ENCODE peak calls at places on chromosomes 13 and 19, in four cellular contexts. Z, G, I and M are unnamed samples.

GRCh38 chr19:17129377-17129776 is 53.8 kb downstream of the MYO9B start:
- DNase-seq in I (no peak), Z (no peak), G (no peak), M (no peak)

GRCh38 chr19:31506102-31506501 is 156.9 kb upstream of the TSHZ3 start:
- DNase-seq in Z (no peak), I (no peak), G (no peak), M (no peak)

GRCh38 chr19:42406111-42406510 is 16.0 kb upstream of the CNFN start:
- DNase-seq in G (no peak), Z (no peak), I (no peak), M (no peak)

GRCh38 chr13:68428292-68428691 is 1198.2 kb upstream of the PCDH9 start:
- DNase-seq in I (no peak), G (no peak), Z (peak), M (no peak)

GRCh38 chr13:73945371-73945770 is 188.8 kb downstream of the KLF12 start:
- DNase-seq in I (peak), G (no peak), Z (peak), M (no peak)

GRCh38 chr19:48443262-48443661 is 2.5 kb upstream of the GRWD1 start:
- DNase-seq in I (no peak), Z (no peak), G (no peak), M (no peak)

GRCh38 chr19:29492761-29493160 is 33.0 kb upstream of the VSTM2B start:
- DNase-seq in I (no peak), G (no peak), Z (peak), M (peak)

GRCh38 chr13:113906566-113906965 is 42.7 kb upstream of the GAS6 start:
- DNase-seq in Z (no peak), I (no peak), G (no peak), M (no peak)

GRCh38 chr19:1177322-1178114 is 3.5 kb upstream of the SBNO2 start:
- DNase-seq in Z (peak), I (peak), G (no peak), M (peak)

GRCh38 chr13:81568824-81569223 is 1227.9 kb upstream of the SPRY2 start:
- DNase-seq in G (no peak), I (no peak), Z (no peak), M (no peak)

GRCh38 chr13:50400035-50400726 is 384.9 kb downstream of the KCNRG start:
- DNase-seq in G (peak), I (peak), Z (no peak), M (peak)

GRCh38 chr13:95676100-95676774 is 702 bp upstream of the DNAJC3 start:
- DNase-seq in G (no peak), Z (peak), I (peak), M (peak)

GRCh38 chr13:37690361-37690760 is 91.8 kb upstream of the POSTN start:
- DNase-seq in I (no peak), G (no peak), Z (no peak), M (no peak)

GRCh38 chr13:57409121-57409520 is 222.4 kb upstream of the PCDH17 start:
- DNase-seq in Z (no peak), I (no peak), G (no peak), M (no peak)

GRCh38 chr19:46979103-46979769 is 40.4 kb upstream of the NPAS1 start:
- DNase-seq in I (no peak), Z (no peak), G (no peak), M (no peak)

GRCh38 chr19:7068599-7068998 is 904 bp upstream of the ZNF557 start:
- DNase-seq in I (no peak), Z (no peak), G (no peak), M (no peak)
- H3K4me3 ChIP-seq in I (no peak), Z (peak), G (peak), M (no peak)

DNA sequence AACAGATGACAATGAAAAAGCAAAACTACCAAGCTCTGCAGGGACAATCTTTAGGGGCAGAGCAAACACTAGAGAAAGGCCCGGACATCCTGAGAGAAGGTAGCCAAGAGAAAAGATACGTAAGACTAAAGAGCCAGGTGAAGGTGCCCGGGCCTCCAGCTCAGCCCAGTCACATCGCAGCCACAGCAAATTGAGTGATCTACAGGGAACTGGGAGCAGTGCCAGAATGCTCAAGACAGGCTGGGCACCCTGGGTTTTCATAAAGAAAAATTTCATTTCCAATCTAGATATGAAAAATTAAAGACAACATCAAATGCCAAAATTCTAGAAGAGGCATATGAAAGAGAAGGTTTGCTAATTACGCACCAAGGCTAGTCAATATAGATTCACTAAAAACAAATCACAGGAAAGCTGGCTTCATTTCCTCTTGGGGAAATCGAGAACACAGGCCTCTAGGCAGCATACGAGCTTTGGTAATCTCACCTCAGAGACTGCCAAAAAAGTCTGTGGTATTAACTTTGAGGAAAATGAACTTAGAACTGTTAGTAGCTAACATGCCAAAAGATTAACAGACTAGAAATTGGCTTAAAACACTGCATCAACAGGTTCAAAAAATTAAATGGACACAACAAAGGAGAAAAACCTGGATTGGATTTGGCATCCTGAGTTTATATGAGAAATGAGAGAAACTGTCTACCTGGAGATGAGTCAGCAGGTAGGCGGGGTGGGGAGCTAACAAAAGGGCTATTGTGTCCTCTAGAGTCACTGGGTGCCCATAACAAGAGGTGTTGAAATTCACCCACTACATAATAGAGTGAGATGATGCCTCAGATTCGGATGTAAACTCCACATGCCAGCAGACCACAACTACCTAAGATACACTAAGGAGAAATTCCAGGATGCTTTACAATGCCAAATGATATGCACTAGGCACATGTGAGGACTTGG is 6.6 kb downstream of the ANKRD10 start:
- DNase-seq in G (no peak), Z (peak), I (peak), M (peak)
- TF ChIP-seq CTCF in G (no peak), Z (no peak), I (no peak), M (no peak)

GRCh38 chr19:6890421-6890913 is 3.1 kb downstream of the ADGRE1 start:
- DNase-seq in Z (no peak), I (no peak), G (no peak), M (no peak)
- H3K4me3 ChIP-seq in Z (no peak), I (no peak), G (no peak), M (no peak)

DNA sequence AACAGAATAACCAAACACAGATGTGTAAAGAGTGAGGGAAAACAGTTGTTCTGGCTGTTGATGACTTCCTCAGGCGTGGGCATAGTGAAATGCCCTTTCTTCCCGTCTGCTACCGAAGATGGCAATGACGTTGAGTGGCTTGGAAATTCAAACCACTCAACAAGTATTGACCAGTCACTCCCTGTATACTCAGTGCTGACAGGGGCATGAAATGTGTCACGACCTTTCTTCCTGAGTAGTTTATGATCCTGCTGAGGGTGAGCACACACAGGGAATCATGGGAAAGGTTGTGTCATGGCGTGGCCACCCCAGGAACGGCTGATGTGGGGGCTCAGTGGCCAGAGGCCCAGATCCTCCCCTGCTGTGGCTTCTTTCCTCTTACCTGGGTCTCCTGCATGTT is 87.8 kb upstream of the C1QTNF9B start:
- DNase-seq in Z (no peak), I (no peak), G (no peak), M (no peak)
- TF ChIP-seq CTCF in Z (no peak), I (no peak), G (no peak), M (no peak)

GRCh38 chr19:19539738-19540703 is 2.0 kb downstream of the CILP2 start:
- DNase-seq in Z (peak), G (peak), I (peak), M (peak)
- H3K4me3 ChIP-seq in Z (no peak), G (peak), I (no peak), M (no peak)

GRCh38 chr13:99658266-99658991 is 157.2 kb downstream of the TM9SF2 start:
- DNase-seq in I (peak), G (peak), Z (peak), M (peak)
- TF ChIP-seq CTCF in I (peak), G (peak), Z (peak), M (peak)

DNA sequence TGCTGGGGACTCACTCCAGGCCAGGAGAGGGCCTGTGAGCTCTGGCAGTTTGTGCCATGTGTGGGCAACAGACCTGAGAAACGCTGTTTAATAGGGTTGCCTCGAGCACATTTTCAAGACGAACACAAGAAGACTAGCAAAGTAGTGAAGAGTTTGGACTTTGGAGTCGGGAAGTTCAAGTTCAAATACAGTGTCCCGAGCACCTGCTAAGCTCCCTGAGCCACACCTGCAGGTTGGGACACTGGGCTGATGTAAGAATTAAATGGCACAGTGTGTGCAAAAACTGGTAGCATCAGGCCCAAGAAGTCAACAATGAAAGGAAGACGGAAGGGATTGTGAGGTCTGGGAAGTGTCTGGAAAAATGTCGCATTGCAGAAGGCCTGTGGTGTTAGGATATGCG is 112.8 kb upstream of the PABPC3 start:
- DNase-seq in I (no peak), G (no peak), Z (no peak), M (no peak)
- H3K4me3 ChIP-seq in I (no peak), G (no peak), Z (no peak), M (no peak)